ENCODE peak calls at places on chromosome 17, in ten cellular contexts. D is NCI-H69, V is uterus, M is fibroblast of gingiva, B is BJ, T is GOT3, A is HuH-7.5, S is GDM1, Y is left cardiac atrium, O is fibroblast of the aortic adventitia. C is an unnamed sample.
A peak's percentile ranks its signal among the peaks of the same experiment; 100 is the strongest.

GRCh38 chr17:80891096-80892018 is 100.3 kb upstream of the CHMP6 start:
- DNase-seq in D (peak; percentile 48), V (no peak), M (peak; percentile 46), B (peak; percentile 81), T (peak; percentile 13), A (no peak), S (peak; percentile 64), Y (no peak), O (peak; percentile 58), C (peak; percentile 43)

GRCh38 chr17:31112001-31112661 is 17.4 kb downstream of the NF1 start:
- DNase-seq in D (no peak), V (no peak), M (no peak), B (no peak), T (no peak), A (no peak), S (no peak), Y (no peak), O (no peak), C (no peak)

GRCh38 chr17:73643012-73643845 is 1.0 kb downstream of the SDK2 start:
- DNase-seq in D (peak; percentile 65), V (no peak), M (no peak), B (no peak), T (no peak), A (no peak), S (peak; percentile 15), Y (peak; percentile 39), O (no peak), C (no peak)

GRCh38 chr17:82878545-82878944 is 38.7 kb upstream of the ZNF750 start:
- DNase-seq in D (no peak), V (no peak), M (no peak), B (no peak), T (no peak), A (no peak), S (no peak), Y (no peak), O (no peak), C (no peak)

GRCh38 chr17:43570518-43570928 is 24.4 kb upstream of the ETV4 start:
- DNase-seq in D (no peak), V (no peak), M (no peak), B (peak; percentile 51), T (no peak), A (no peak), S (no peak), Y (no peak), O (no peak), C (no peak)

GRCh38 chr17:231966-232807 is 50.7 kb upstream of the DOC2B start:
- DNase-seq in D (no peak), V (peak; percentile 7), M (no peak), B (no peak), T (no peak), A (no peak), S (no peak), Y (peak; percentile 15), O (no peak), C (no peak)

GRCh38 chr17:78988152-78988551 is 8.4 kb upstream of the LGALS3BP start:
- DNase-seq in D (no peak), V (no peak), M (no peak), B (no peak), T (no peak), A (no peak), S (no peak), Y (no peak), O (no peak), C (no peak)

GRCh38 chr17:8681175-8681949 is 50.8 kb upstream of the MYH10 start:
- DNase-seq in D (peak; percentile 10), V (peak; percentile 76), M (peak; percentile 66), B (peak; percentile 65), T (no peak), A (no peak), S (no peak), Y (no peak), O (peak; percentile 98), C (no peak)

GRCh38 chr17:18920911-18921441 is 31.0 kb upstream of the SLC5A10 start:
- DNase-seq in D (no peak), V (no peak), M (no peak), B (peak; percentile 4), T (no peak), A (no peak), S (no peak), Y (no peak), O (peak; percentile 22), C (no peak)

GRCh38 chr17:28547096-28547622 is 5.3 kb downstream of the UNC119 start:
- DNase-seq in D (no peak), V (no peak), M (no peak), B (no peak), T (no peak), A (no peak), S (no peak), Y (no peak), O (no peak), C (no peak)

GRCh38 chr17:43626066-43626465 is 35.7 kb downstream of the MEOX1 start:
- DNase-seq in D (no peak), V (no peak), M (no peak), B (no peak), T (no peak), A (no peak), S (no peak), Y (no peak), O (no peak), C (no peak)

GRCh38 chr17:81419333-81419885 is 24.2 kb downstream of the BAHCC1 start:
- DNase-seq in D (peak; percentile 98), V (peak; percentile 90), M (peak; percentile 88), B (peak; percentile 78), T (no peak), A (peak; percentile 86), S (no peak), Y (peak; percentile 95), O (peak; percentile 98), C (peak; percentile 87)

GRCh38 chr17:82959990-82960418 is 119.4 kb upstream of the METRNL start:
- DNase-seq in D (no peak), V (no peak), M (no peak), B (no peak), T (no peak), A (no peak), S (no peak), Y (no peak), O (no peak), C (no peak)

GRCh38 chr17:30942311-30943079 is 20.8 kb downstream of the ADAP2 start:
- DNase-seq in D (no peak), V (no peak), M (no peak), B (no peak), T (no peak), A (no peak), S (no peak), Y (no peak), O (no peak), C (no peak)

C was measured in thoracic aorta.